ENCODE peak calls at places on chromosome 2, in four cellular contexts. J is adrenal gland, C is SK-N-MC, W is heart right ventricle. M is an unnamed sample. For H3K36me3, the result is how much of the 10 kb centered on the place peaks cover.

GRCh38 chr2:17877811-17878221 is 651 bp upstream of the KCNS3 start:
- DNase-seq in W (peak), J (no peak), C (no peak), M (no peak)

GRCh38 chr2:75466708-75467311 is 93.9 kb downstream of the EVA1A start:
- DNase-seq in W (no peak), J (peak), C (no peak), M (peak)

GRCh38 chr2:88735853-88736252 is 44.4 kb downstream of the RPIA start:
- DNase-seq in W (no peak), C (no peak), J (peak), M (no peak)

GRCh38 chr2:143705108-143705686 is 576.0 kb downstream of the ARHGAP15 start:
- DNase-seq in J (no peak), W (no peak), C (no peak), M (no peak)

GRCh38 chr2:180000434-180000833 is 6.7 kb downstream of the CWC22 start:
- DNase-seq in J (no peak), W (no peak), C (no peak), M (no peak)

GRCh38 chr2:88085099-88085498 is 17.5 kb downstream of the SMYD1 start:
- DNase-seq in J (no peak), C (no peak), W (no peak), M (no peak)

GRCh38 chr2:121451373-121451772 is 79.3 kb upstream of the RNU4ATAC start:
- DNase-seq in W (no peak), J (no peak), C (no peak), M (no peak)

GRCh38 chr2:222825031-222825430 is 35.8 kb upstream of the ACSL3 start:
- DNase-seq in J (no peak), W (no peak), C (peak), M (no peak)

GRCh38 chr2:72579595-72580180 is 246.1 kb downstream of the EXOC6B start:
- DNase-seq in C (peak), W (no peak), J (no peak), M (no peak)

GRCh38 chr2:30282081-30282480 is 50.7 kb downstream of the LBH start:
- DNase-seq in C (no peak), J (no peak), W (no peak), M (no peak)

GRCh38 chr2:54579682-54580349 is 123.7 kb downstream of the SPTBN1 start:
- DNase-seq in W (no peak), C (no peak), J (no peak), M (peak)

GRCh38 chr2:19648583-19648982 is 253.2 kb downstream of the TTC32 start:
- DNase-seq in W (peak), J (peak), C (no peak), M (no peak)

GRCh38 chr2:99602475-99602874 is 112.7 kb upstream of the REV1 start:
- DNase-seq in C (no peak), J (no peak), W (no peak), M (no peak)

GRCh38 chr2:150484006-150484405 is 3.5 kb downstream of the RND3 start:
- DNase-seq in J (no peak), W (no peak), C (no peak), M (no peak)

GRCh38 chr2:78707776-78708386 is 317.6 kb upstream of the REG3G start:
- DNase-seq in W (no peak), C (no peak), J (no peak), M (no peak)

GRCh38 chr2:149827585-149828156 is 240.1 kb upstream of the MMADHC start:
- DNase-seq in W (no peak), C (no peak), J (no peak), M (no peak)

GRCh38 chr2:150212722-150213171 is 274.7 kb downstream of the RND3 start:
- DNase-seq in J (no peak), C (no peak), W (no peak), M (no peak)

GRCh38 chr2:9753276-9753600 is 90.0 kb upstream of the TAF1B start:
- DNase-seq in W (no peak), J (peak), C (no peak), M (no peak)

GRCh38 chr2:25397777-25398176 is 56.1 kb upstream of the DNMT3A start:
- DNase-seq in C (no peak), J (no peak), W (no peak), M (no peak)

GRCh38 chr2:209095432-209095831 is 328.4 kb upstream of the MAP2 start:
- DNase-seq in J (no peak), W (no peak), C (no peak), M (no peak)

GRCh38 chr2:19456695-19457094 is 98.3 kb upstream of the OSR1 start:
- DNase-seq in C (no peak), J (no peak), W (no peak), M (no peak)

GRCh38 chr2:100482741-100483140 is 12.5 kb downstream of the NMS start:
- DNase-seq in C (no peak), J (no peak), W (no peak), M (no peak)

GRCh38 chr2:118190365-118190916 is 102.2 kb downstream of the INSIG2 start:
- DNase-seq in W (no peak), J (no peak), C (no peak), M (no peak)

DNA sequence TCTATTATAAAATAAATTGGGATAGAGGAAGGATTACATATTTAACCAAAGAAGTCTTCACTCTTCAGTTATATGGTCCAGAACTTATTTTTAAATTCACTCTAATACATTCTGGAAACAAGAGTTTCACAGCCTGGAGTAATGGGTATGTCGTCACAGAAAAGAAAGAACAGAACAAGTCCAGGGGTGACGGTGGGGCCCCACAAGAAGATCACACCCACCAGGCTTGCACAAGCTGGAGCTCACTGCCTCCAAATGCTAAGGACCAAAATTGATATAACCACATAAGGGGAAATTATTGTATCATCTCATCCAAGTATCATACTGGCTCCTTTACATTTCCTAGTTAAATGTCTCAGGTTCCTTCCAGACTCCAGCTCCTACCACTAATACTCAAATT is 11.3 kb downstream of the LRPPRC start:
- DNase-seq in J (no peak), W (no peak), C (no peak), M (no peak)
- H3K36me3 ChIP-seq in J (under half), W (half or more), C (half or more), M (under half)

GRCh38 chr2:240711701-240712100 is 20.0 kb downstream of the AQP12A start:
- DNase-seq in W (no peak), C (no peak), J (no peak), M (no peak)
- H3K36me3 ChIP-seq in W (under half), C (under half), J (under half), M (under half)

GRCh38 chr2:128278979-128279378 is 39.7 kb downstream of the HS6ST1 start:
- DNase-seq in J (no peak), C (no peak), W (no peak), M (peak)
- H3K36me3 ChIP-seq in J (under half), C (under half), W (under half), M (under half)

GRCh38 chr2:37203708-37204107 is 7.4 kb downstream of the CEBPZOS start:
- DNase-seq in C (no peak), J (no peak), W (no peak), M (no peak)
- H3K36me3 ChIP-seq in C (half or more), J (under half), W (half or more), M (under half)

M was measured in mucosa of descending colon.